ENCODE peak calls at places on chromosome 17, in nine cellular contexts. H is chondrocyte, V is prostate gland, T is cardiac muscle cell, A is mucosa of descending colon, N is esophagus squamous epithelium, L is lung, J is pancreas, S is right lobe of liver. Y is an unnamed sample.

GRCh38 chr17:36823850-36824677 is 113.2 kb upstream of the LHX1 start:
- DNase-seq in H (peak; percentile 57), V (no peak), T (no peak), A (no peak), N (no peak), L (no peak), J (no peak), S (no peak), Y (no peak)

GRCh38 chr17:9233761-9234160 is 212.5 kb downstream of the NTN1 start:
- DNase-seq in H (peak; percentile 86), V (no peak), T (no peak), A (no peak), N (no peak), L (no peak), J (no peak), S (peak; percentile 13), Y (no peak)

GRCh38 chr17:66403846-66404597 is 101.6 kb downstream of the PRKCA start:
- DNase-seq in H (no peak), V (no peak), T (peak; percentile 31), A (no peak), N (no peak), L (no peak), J (no peak), S (no peak), Y (no peak)

GRCh38 chr17:14068542-14069250 is 608 bp upstream of the COX10 start:
- DNase-seq in H (no peak), V (no peak), T (no peak), A (no peak), N (no peak), L (no peak), J (no peak), S (no peak), Y (no peak)

GRCh38 chr17:72460711-72461110 is 339.9 kb downstream of the SOX9 start:
- DNase-seq in H (no peak), V (no peak), T (no peak), A (no peak), N (no peak), L (no peak), J (no peak), S (no peak), Y (no peak)

GRCh38 chr17:17361543-17362511 is 58.7 kb downstream of the NT5M start:
- DNase-seq in H (peak; percentile 66), V (no peak), T (peak; percentile 37), A (no peak), N (no peak), L (no peak), J (no peak), S (no peak), Y (peak; percentile 72)

GRCh38 chr17:33292184-33292980 is 713 bp downstream of the ASIC2 start:
- DNase-seq in H (peak; percentile 87), V (no peak), T (peak; percentile 6), A (peak; percentile 70), N (no peak), L (no peak), J (no peak), S (no peak), Y (no peak)

GRCh38 chr17:63435681-63436522 is 10.2 kb downstream of the CYB561 start:
- DNase-seq in H (peak; percentile 84), V (peak; percentile 71), T (no peak), A (peak; percentile 68), N (no peak), L (no peak), J (peak; percentile 75), S (no peak), Y (no peak)

GRCh38 chr17:43927101-43927935 is 15.0 kb downstream of the PPY start:
- DNase-seq in H (no peak), V (peak; percentile 13), T (no peak), A (peak; percentile 56), N (no peak), L (no peak), J (peak; percentile 43), S (no peak), Y (no peak)

GRCh38 chr17:77127735-77128361 is 12.9 kb upstream of the SEC14L1 start:
- DNase-seq in H (no peak), V (peak; percentile 22), T (peak; percentile 59), A (peak; percentile 75), N (no peak), L (peak; percentile 50), J (peak; percentile 55), S (peak; percentile 73), Y (peak; percentile 84)

DNA sequence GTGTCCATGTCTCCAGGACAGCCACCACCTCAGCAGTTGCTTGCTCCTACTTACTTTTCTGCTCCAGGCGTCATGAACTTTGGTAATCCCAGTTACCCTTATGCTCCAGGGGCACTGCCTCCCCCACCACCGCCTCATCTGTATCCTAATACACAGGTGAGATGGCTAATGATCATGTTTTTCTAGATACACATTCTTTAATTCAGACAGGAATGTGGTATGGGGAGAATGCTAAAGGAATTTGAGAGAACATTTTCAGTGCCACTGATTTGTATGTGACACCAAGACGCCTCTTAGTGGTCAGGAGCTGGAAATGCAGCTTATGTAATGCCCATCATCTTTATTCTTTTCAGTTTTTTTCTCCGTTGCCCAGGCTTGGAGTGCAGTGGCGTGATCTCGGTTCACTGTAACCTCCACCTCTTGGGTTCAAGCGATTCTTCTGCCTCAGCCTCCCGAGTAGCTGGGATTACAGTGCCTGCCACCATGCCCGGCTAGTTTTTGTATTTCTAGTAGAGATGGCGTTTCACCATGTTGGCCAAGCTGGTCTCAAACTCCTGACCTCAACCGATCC is 8.9 kb upstream of the RAPGEFL1 start:
- DNase-seq in H (no peak), V (peak; percentile 36), T (peak; percentile 80), A (no peak), N (no peak), L (no peak), J (no peak), S (no peak), Y (no peak)
- TF ChIP-seq CTCF in H (peak; percentile 91), V (peak; percentile 79), T (peak; percentile 70), A (peak; percentile 66), N (peak; percentile 90), L (peak; percentile 86), J (peak; percentile 73), S (peak; percentile 81), Y (peak; percentile 79)

DNA sequence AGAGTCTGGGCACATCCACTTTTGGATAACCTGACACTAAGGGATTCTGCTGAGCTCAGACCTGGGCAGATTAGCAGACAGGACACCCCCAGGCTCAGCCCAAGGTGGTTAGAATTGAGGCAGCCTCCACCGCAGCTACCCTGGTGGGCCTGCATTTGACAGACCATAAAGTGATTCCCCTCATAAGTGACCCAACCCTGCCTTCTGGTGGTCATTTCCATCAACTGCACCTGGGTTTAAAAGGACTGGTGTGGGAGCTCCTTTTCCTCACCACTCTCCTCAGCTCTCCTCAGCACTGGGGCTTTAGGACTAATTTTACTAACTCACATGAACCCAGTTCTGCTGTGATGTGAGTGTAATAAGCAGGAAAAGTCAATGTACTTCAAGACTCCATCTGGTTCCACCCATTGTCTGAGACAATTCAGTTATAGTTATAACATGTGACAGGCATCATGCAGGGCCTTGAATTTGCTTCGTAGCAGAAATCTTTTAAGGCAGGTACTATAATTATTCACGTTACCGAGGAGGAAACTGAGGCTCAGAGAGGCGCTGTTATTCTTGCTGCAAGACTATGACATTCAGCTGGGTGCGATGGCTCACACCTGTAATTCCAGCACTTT is 42.5 kb downstream of the MYH3 start:
- DNase-seq in H (no peak), V (peak; percentile 31), T (peak; percentile 77), A (no peak), N (no peak), L (no peak), J (no peak), S (no peak), Y (no peak)
- TF ChIP-seq CTCF in H (peak; percentile 87), V (peak; percentile 62), T (peak; percentile 89), A (peak; percentile 33), N (peak; percentile 61), L (no peak), J (peak; percentile 51), S (peak; percentile 66), Y (peak; percentile 58)

GRCh38 chr17:45286286-45286685 is 24.4 kb upstream of the SPATA32 start:
- DNase-seq in H (no peak), V (no peak), T (no peak), A (no peak), N (no peak), L (no peak), J (no peak), S (no peak), Y (no peak)

GRCh38 chr17:45279898-45280297 is 18.0 kb upstream of the SPATA32 start:
- DNase-seq in H (no peak), V (no peak), T (no peak), A (no peak), N (no peak), L (no peak), J (no peak), S (no peak), Y (peak; percentile 79)

GRCh38 chr17:45282683-45283644 is 21.1 kb upstream of the SPATA32 start:
- DNase-seq in H (no peak), V (no peak), T (peak; percentile 77), A (no peak), N (no peak), L (peak; percentile 64), J (no peak), S (no peak), Y (no peak)

GRCh38 chr17:45284176-45285140 is 22.6 kb upstream of the SPATA32 start:
- DNase-seq in H (no peak), V (peak; percentile 83), T (no peak), A (no peak), N (no peak), L (no peak), J (no peak), S (peak; percentile 78), Y (peak; percentile 65)

DNA sequence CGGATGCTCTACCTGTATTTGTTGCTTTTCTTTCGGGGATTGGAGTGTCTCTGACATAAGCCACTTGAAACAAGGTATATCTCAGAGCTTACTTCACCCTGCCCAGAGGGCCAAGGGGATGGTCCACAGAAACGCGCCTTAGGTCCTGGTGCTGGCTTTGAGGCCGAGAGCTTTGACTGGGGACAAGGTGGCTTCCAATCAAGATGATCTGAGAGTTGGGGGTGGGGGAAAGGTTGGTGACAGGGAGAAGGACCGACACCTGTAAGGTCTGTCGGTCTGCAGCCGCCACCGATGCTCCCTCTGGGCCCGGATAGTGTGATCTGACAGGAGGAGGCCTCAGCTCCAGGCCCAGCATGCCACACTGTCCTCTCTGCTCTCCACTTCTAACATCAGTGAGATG is 21.8 kb upstream of the SPATA32 start:
- DNase-seq in H (no peak), V (no peak), T (no peak), A (no peak), N (no peak), L (no peak), J (no peak), S (no peak), Y (no peak)
- TF ChIP-seq CTCF in H (no peak), V (no peak), T (no peak), A (no peak), N (no peak), L (no peak), J (no peak), S (no peak), Y (no peak)

DNA sequence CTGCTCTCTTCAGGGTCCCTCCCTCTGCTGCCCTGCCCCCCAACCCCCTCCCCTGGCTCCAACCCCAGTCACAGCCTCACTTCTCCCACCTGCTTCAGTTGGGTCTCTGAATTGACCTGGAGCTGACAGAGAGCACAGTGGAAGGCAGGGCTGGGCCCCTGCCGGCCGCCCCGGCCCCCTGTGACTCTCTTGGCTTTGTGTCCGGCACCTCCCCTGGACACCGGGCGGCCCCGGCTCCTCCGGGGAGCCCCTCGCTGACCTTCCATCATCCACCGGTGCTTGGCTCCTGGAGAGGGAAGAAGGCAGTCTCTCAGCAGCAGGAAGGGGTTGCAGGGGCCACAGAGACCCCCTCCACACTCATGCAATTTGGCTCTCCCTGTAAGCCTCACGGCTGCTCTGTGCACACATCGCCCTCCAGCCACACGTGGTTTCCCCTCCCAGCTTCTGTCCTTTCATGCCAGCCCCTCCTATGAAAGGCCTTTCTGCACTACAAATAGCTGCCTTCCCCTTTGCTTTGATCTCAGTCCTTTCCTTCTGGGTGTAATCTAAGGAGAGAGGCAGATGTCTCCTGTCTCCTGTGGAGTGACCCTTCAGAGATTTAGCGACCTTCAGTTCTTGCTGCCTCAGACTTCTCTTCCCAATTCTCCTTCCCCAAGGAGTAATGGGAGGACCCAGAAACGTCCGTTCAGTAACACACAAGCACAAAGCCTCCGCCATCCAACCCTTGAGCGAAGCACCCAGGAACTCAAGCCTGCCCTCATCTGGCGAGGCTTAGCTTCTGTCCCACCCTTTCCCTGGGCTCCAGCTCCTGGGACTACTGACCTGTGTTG is 8.3 kb downstream of the NKIRAS2 start:
- DNase-seq in H (no peak), V (no peak), T (no peak), A (no peak), N (no peak), L (no peak), J (no peak), S (peak; percentile 53), Y (no peak)
- TF ChIP-seq CTCF in H (peak; percentile 34), V (no peak), T (peak; percentile 37), A (no peak), N (no peak), L (no peak), J (no peak), S (peak; percentile 47), Y (no peak)